ENCODE peak calls at places on chromosome 14, in ten cellular contexts. G is lower lobe of right lung, K is GM10248, Y is stomach, C is AG09309, A is GM13976, B is lower leg skin, W is upper lobe of right lung, N is fibroblast of mammary gland, S is PC-9. Z is an unnamed sample.

GRCh38 chr14:22824711-22825359 is 4.9 kb upstream of the MRPL52 start:
- DNase-seq in G (no peak), K (no peak), Y (no peak), C (peak; percentile 81), A (no peak), B (no peak), W (no peak), N (peak; percentile 98), S (peak; percentile 72), Z (peak; percentile 96)

GRCh38 chr14:96037891-96038557 is 1.1 kb upstream of the C14orf132 start:
- DNase-seq in G (peak; percentile 87), K (no peak), Y (peak; percentile 57), C (no peak), A (no peak), B (peak; percentile 33), W (peak; percentile 88), N (peak; percentile 53), S (no peak), Z (peak; percentile 76)

GRCh38 chr14:77140937-77141591 is 527 bp downstream of the ZDHHC22 start:
- DNase-seq in G (no peak), K (no peak), Y (no peak), C (no peak), A (peak; percentile 62), B (no peak), W (no peak), N (peak; percentile 3), S (no peak), Z (no peak)

GRCh38 chr14:93804654-93805053 is 16.4 kb upstream of the PRIMA1 start:
- DNase-seq in G (no peak), K (no peak), Y (no peak), C (no peak), A (no peak), B (no peak), W (no peak), N (no peak), S (no peak), Z (no peak)

GRCh38 chr14:94016446-94016976 is 9.6 kb upstream of the OTUB2 start:
- DNase-seq in G (no peak), K (no peak), Y (no peak), C (no peak), A (no peak), B (no peak), W (no peak), N (no peak), S (no peak), Z (no peak)

GRCh38 chr14:88045705-88046104 is 40.8 kb downstream of the GPR65 start:
- DNase-seq in G (peak; percentile 47), K (no peak), Y (no peak), C (no peak), A (no peak), B (peak; percentile 27), W (no peak), N (no peak), S (no peak), Z (no peak)

GRCh38 chr14:95303552-95303951 is 16.2 kb downstream of the CLMN start:
- DNase-seq in G (no peak), K (no peak), Y (no peak), C (no peak), A (no peak), B (no peak), W (no peak), N (no peak), S (no peak), Z (no peak)

GRCh38 chr14:68520637-68521556 is 272.0 kb downstream of the ZFP36L1 start:
- DNase-seq in G (peak; percentile 73), K (no peak), Y (peak; percentile 64), C (no peak), A (no peak), B (no peak), W (no peak), N (no peak), S (peak; percentile 91), Z (no peak)

GRCh38 chr14:68628605-68629310 is 164.1 kb downstream of the ZFP36L1 start:
- DNase-seq in G (peak; percentile 72), K (no peak), Y (peak; percentile 79), C (no peak), A (no peak), B (peak; percentile 53), W (peak; percentile 79), N (no peak), S (peak; percentile 90), Z (no peak)

GRCh38 chr14:101179691-101180211 is 276.2 kb upstream of the RTL1 start:
- DNase-seq in G (no peak), K (peak; percentile 9), Y (no peak), C (no peak), A (peak; percentile 12), B (no peak), W (peak; percentile 45), N (no peak), S (no peak), Z (no peak)

GRCh38 chr14:71204231-71204630 is 297.0 kb downstream of the PCNX1 start:
- DNase-seq in G (no peak), K (no peak), Y (no peak), C (no peak), A (no peak), B (no peak), W (no peak), N (no peak), S (peak; percentile 51), Z (no peak)

GRCh38 chr14:62431496-62431895 is 613.8 kb downstream of the KCNH5 start:
- DNase-seq in G (no peak), K (no peak), Y (no peak), C (no peak), A (no peak), B (no peak), W (no peak), N (no peak), S (no peak), Z (no peak)

GRCh38 chr14:36373982-36374673 is 53.7 kb upstream of the MBIP start:
- DNase-seq in G (peak; percentile 80), K (peak; percentile 60), Y (peak; percentile 91), C (peak; percentile 41), A (peak; percentile 45), B (peak; percentile 78), W (peak; percentile 81), N (peak; percentile 79), S (peak; percentile 42), Z (peak; percentile 81)

GRCh38 chr14:24095196-24096068 is 1.3 kb downstream of the PCK2 start:
- DNase-seq in G (peak; percentile 82), K (peak; percentile 94), Y (no peak), C (no peak), A (peak; percentile 95), B (peak; percentile 44), W (peak; percentile 86), N (peak; percentile 36), S (no peak), Z (peak; percentile 72)

GRCh38 chr14:24092960-24093900 is 881 bp upstream of the PCK2 start:
- DNase-seq in G (no peak), K (no peak), Y (no peak), C (no peak), A (no peak), B (no peak), W (no peak), N (no peak), S (no peak), Z (no peak)

GRCh38 chr14:24092110-24092959 is 1.8 kb upstream of the PCK2 start:
- DNase-seq in G (no peak), K (no peak), Y (peak; percentile 65), C (no peak), A (no peak), B (no peak), W (no peak), N (no peak), S (no peak), Z (peak; percentile 66)

GRCh38 chr14:24094839-24095195 is 706 bp downstream of the PCK2 start:
- DNase-seq in G (no peak), K (no peak), Y (no peak), C (no peak), A (no peak), B (no peak), W (peak; percentile 70), N (no peak), S (no peak), Z (peak; percentile 6)

GRCh38 chr14:24093901-24094838 is at the start of gene PCK2:
- DNase-seq in G (peak; percentile 98), K (peak; percentile 91), Y (peak; percentile 94), C (peak; percentile 74), A (peak; percentile 92), B (peak; percentile 93), W (peak; percentile 99), N (peak; percentile 72), S (peak; percentile 83), Z (peak; percentile 92)
- TF ChIP-seq CTCF in G (peak; percentile 5), K (no peak), Y (peak; percentile 8), C (peak; percentile 6), A (no peak), B (peak; percentile 20), W (no peak), N (peak; percentile 12), S (no peak), Z (no peak)

GRCh38 chr14:81737938-81738337 is 204.3 kb upstream of the SEL1L start:
- DNase-seq in G (no peak), K (no peak), Y (no peak), C (no peak), A (no peak), B (no peak), W (no peak), N (no peak), S (no peak), Z (no peak)
- TF ChIP-seq CTCF in G (no peak), K (no peak), Y (no peak), C (no peak), A (no peak), B (no peak), W (no peak), N (no peak), S (no peak), Z (no peak)

GRCh38 chr14:81268016-81268416 is 47.3 kb upstream of the GTF2A1 start:
- DNase-seq in G (no peak), K (no peak), Y (no peak), C (no peak), A (no peak), B (no peak), W (no peak), N (peak; percentile 5), S (no peak), Z (no peak)
- TF ChIP-seq CTCF in G (no peak), K (no peak), Y (no peak), C (no peak), A (no peak), B (no peak), W (no peak), N (no peak), S (no peak), Z (no peak)

DNA sequence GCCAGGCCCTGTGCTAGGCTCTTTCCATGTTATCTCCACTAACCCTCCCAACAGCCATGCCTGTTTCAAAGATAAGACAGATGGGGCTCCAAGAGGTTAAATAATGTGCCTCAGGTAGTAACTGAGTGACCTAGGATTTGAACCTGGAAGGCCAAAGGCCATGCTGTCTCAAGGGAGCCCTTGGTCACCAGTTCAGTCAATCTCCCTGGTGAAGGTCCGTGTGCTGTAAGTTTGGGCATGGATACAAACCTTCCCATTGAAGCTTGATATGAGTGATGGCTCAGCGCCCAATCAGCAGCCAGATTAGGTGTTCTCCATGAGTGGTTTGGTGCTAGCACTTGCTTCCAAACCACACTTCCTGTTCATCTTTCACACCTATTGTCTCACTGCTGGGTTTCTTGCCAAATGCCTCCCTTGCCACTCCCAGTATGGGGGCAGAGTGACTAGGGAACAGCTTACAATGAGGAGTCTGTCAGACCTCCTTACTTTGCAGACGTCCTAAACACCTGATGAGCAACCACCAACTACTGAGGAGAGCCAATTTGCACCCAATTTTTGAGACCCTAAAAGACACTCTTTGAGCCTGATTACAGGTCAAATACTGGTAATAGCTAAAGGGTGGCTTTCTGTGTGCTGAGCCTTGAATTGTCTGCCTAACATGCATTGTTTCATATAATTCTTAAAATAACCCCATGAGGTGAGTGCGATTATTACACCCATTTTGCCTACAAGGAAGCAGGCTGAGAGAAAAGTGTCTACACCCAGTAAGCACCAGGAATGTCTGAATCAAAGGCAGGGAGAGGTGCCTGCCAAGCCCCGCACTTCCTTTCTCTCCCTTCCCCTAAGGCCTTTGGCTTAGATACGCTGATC is 48.5 kb upstream of the FOS start:
- DNase-seq in G (peak; percentile 71), K (peak; percentile 43), Y (peak; percentile 74), C (no peak), A (peak; percentile 46), B (no peak), W (peak; percentile 67), N (peak; percentile 25), S (peak; percentile 97), Z (peak; percentile 67)
- TF ChIP-seq CTCF in G (no peak), K (no peak), Y (peak; percentile 14), C (peak; percentile 26), A (no peak), B (no peak), W (no peak), N (peak; percentile 3), S (peak; percentile 90), Z (peak; percentile 36)

Z was measured in fibroblast of the aortic adventitia.